ENCODE peak calls at places on chromosomes 1 and 21, in seven cellular contexts. Y, Q, M, A, O, C and D are unnamed samples.

GRCh38 chr1:23718482-23718881 is 24.8 kb upstream of the ELOA start:
- DNase-seq in Y (peak; percentile 47), Q (peak; percentile 57), M (peak; percentile 39), A (peak; percentile 41), O (peak; percentile 14), C (peak; percentile 55), D (no peak)

GRCh38 chr1:30111431-30111830 is 612.0 kb downstream of the MATN1 start:
- DNase-seq in Y (peak; percentile 45), Q (peak; percentile 57), M (peak; percentile 31), A (peak; percentile 27), O (peak; percentile 33), C (peak; percentile 52), D (no peak)

GRCh38 chr1:96973605-96974004 is 252.0 kb downstream of the PTBP2 start:
- DNase-seq in Y (no peak), Q (peak; percentile 20), M (peak; percentile 43), A (peak; percentile 40), O (no peak), C (peak; percentile 31), D (no peak)

GRCh38 chr1:214018605-214019268 is 31.0 kb downstream of the PROX1 start:
- DNase-seq in Y (no peak), Q (no peak), M (no peak), A (no peak), O (no peak), C (no peak), D (no peak)

GRCh38 chr1:58858344-58858673 is 74.5 kb upstream of the JUN start:
- DNase-seq in Y (no peak), Q (no peak), M (peak; percentile 87), A (no peak), O (no peak), C (peak; percentile 54), D (no peak)

GRCh38 chr1:23757812-23758211 is 14.5 kb downstream of the ELOA start:
- DNase-seq in Y (no peak), Q (no peak), M (no peak), A (no peak), O (no peak), C (no peak), D (no peak)

GRCh38 chr21:43578677-43579313 is 80.5 kb downstream of the HSF2BP start:
- DNase-seq in Y (peak; percentile 89), Q (peak; percentile 84), M (peak; percentile 82), A (no peak), O (no peak), C (peak; percentile 91), D (no peak)

GRCh38 chr1:164644268-164644667 is 85.3 kb downstream of the PBX1 start:
- DNase-seq in Y (no peak), Q (no peak), M (no peak), A (no peak), O (no peak), C (no peak), D (no peak)

GRCh38 chr1:8226747-8227146 is 91.2 kb upstream of the SLC45A1 start:
- DNase-seq in Y (no peak), Q (no peak), M (no peak), A (no peak), O (no peak), C (no peak), D (no peak)

GRCh38 chr1:163248064-163248463 is 45.3 kb upstream of the RGS5 start:
- DNase-seq in Y (no peak), Q (no peak), M (no peak), A (no peak), O (no peak), C (no peak), D (no peak)

GRCh38 chr1:113980120-113980519 is 846 bp downstream of the OLFML3 start:
- DNase-seq in Y (peak; percentile 69), Q (peak; percentile 76), M (peak; percentile 25), A (no peak), O (peak; percentile 48), C (peak; percentile 59), D (no peak)

GRCh38 chr1:48673725-48674124 is 103.0 kb downstream of the BEND5 start:
- DNase-seq in Y (no peak), Q (no peak), M (no peak), A (no peak), O (no peak), C (no peak), D (no peak)

GRCh38 chr1:86503477-86504129 is 34.9 kb downstream of the CLCA1 start:
- DNase-seq in Y (peak; percentile 58), Q (peak; percentile 59), M (no peak), A (no peak), O (no peak), C (peak; percentile 48), D (no peak)

GRCh38 chr1:216193839-216194443 is 229.3 kb downstream of the USH2A start:
- DNase-seq in Y (no peak), Q (no peak), M (no peak), A (no peak), O (no peak), C (no peak), D (no peak)

GRCh38 chr1:169595764-169596711 is 9.8 kb upstream of the F5 start:
- DNase-seq in Y (peak; percentile 22), Q (peak; percentile 41), M (peak; percentile 43), A (peak; percentile 66), O (peak; percentile 7), C (peak; percentile 67), D (no peak)

GRCh38 chr21:29114765-29115164 is 15.7 kb upstream of the MAP3K7CL start:
- DNase-seq in Y (peak; percentile 84), Q (peak; percentile 24), M (peak; percentile 92), A (peak; percentile 88), O (peak; percentile 73), C (peak; percentile 38), D (no peak)

GRCh38 chr1:7606096-7606495 is 165.0 kb upstream of the VAMP3 start:
- DNase-seq in Y (no peak), Q (no peak), M (no peak), A (no peak), O (no peak), C (no peak), D (no peak)

GRCh38 chr21:35962917-35963316 is 97.4 kb downstream of the SETD4 start:
- DNase-seq in Y (no peak), Q (no peak), M (no peak), A (no peak), O (no peak), C (no peak), D (no peak)

GRCh38 chr1:20486457-20487235 is 636 bp upstream of the CAMK2N1 start:
- DNase-seq in Y (peak; percentile 75), Q (peak; percentile 81), M (peak; percentile 68), A (no peak), O (peak; percentile 73), C (peak; percentile 61), D (no peak)

GRCh38 chr21:32702702-32703101 is 25.1 kb downstream of the SYNJ1 start:
- DNase-seq in Y (peak; percentile 88), Q (peak; percentile 70), M (peak; percentile 76), A (peak; percentile 87), O (peak; percentile 44), C (peak; percentile 83), D (no peak)

GRCh38 chr1:153470707-153471106 is 10.3 kb upstream of the S100A7 start:
- DNase-seq in Y (no peak), Q (peak; percentile 17), M (no peak), A (peak; percentile 55), O (no peak), C (peak; percentile 58), D (no peak)

GRCh38 chr1:208084220-208084619 is 160.0 kb downstream of the PLXNA2 start:
- DNase-seq in Y (no peak), Q (no peak), M (no peak), A (no peak), O (no peak), C (no peak), D (no peak)

GRCh38 chr1:208080396-208081276 is 163.5 kb downstream of the PLXNA2 start:
- DNase-seq in Y (no peak), Q (no peak), M (no peak), A (no peak), O (no peak), C (no peak), D (no peak)

GRCh38 chr1:208083715-208084085 is 160.5 kb downstream of the PLXNA2 start:
- DNase-seq in Y (no peak), Q (no peak), M (no peak), A (no peak), O (no peak), C (no peak), D (no peak)

GRCh38 chr1:208083016-208083714 is 161.0 kb downstream of the PLXNA2 start:
- DNase-seq in Y (no peak), Q (no peak), M (no peak), A (no peak), O (no peak), C (no peak), D (no peak)

GRCh38 chr1:208081972-208082371 is 162.2 kb downstream of the PLXNA2 start:
- DNase-seq in Y (no peak), Q (no peak), M (peak; percentile 16), A (no peak), O (peak; percentile 16), C (no peak), D (no peak)
- TF ChIP-seq CTCF in Y (no peak), Q (no peak), M (no peak), A (no peak), O (no peak), C (no peak), D (peak; percentile 16)

GRCh38 chr1:62062087-62062486 is 132.6 kb upstream of the L1TD1 start:
- DNase-seq in Y (no peak), Q (no peak), M (no peak), A (no peak), O (no peak), C (no peak), D (no peak)
- TF ChIP-seq CTCF in Y (no peak), Q (no peak), M (no peak), A (no peak), O (no peak), C (no peak), D (no peak)

GRCh38 chr1:192488058-192488457 is 87.5 kb upstream of the RGS1 start:
- DNase-seq in Y (no peak), Q (no peak), M (no peak), A (no peak), O (no peak), C (no peak), D (no peak)
- TF ChIP-seq CTCF in Y (no peak), Q (peak; percentile 26), M (no peak), A (peak; percentile 7), O (no peak), C (peak; percentile 28), D (no peak)

GRCh38 chr1:67429528-67430357 is 459 bp downstream of the SERBP1 start:
- DNase-seq in Y (no peak), Q (no peak), M (no peak), A (no peak), O (no peak), C (no peak), D (no peak)

GRCh38 chr1:67429011-67429527 is 1.1 kb downstream of the SERBP1 start:
- DNase-seq in Y (peak; percentile 22), Q (peak; percentile 21), M (peak; percentile 18), A (no peak), O (no peak), C (peak; percentile 24), D (no peak)

GRCh38 chr1:67431156-67431765 is 1.1 kb upstream of the SERBP1 start:
- DNase-seq in Y (no peak), Q (no peak), M (no peak), A (no peak), O (no peak), C (no peak), D (no peak)

GRCh38 chr1:67430358-67431155 is at the start of gene SERBP1:
- DNase-seq in Y (peak; percentile 96), Q (peak; percentile 97), M (peak; percentile 95), A (peak; percentile 94), O (peak; percentile 96), C (peak; percentile 97), D (peak; percentile 70)

DNA sequence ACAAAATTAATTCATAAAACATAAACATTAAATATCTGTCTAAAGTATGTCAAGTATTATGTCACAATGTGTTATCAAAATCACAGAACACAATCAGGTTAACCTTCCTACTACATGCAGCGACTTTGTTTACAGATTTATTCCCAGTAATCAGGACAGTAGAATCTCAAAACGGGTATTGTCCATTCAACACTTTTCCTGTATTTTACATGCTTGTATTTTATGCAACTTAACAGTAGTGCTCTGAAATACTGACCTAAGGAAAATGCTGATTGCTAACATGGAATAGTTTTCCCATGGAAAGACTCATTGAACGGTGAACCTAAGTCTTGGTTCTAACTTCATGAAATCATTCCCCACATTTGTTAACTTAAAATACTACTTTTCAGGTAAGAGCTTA is 2.3 kb downstream of the SERBP1 start:
- DNase-seq in Y (no peak), Q (no peak), M (no peak), A (no peak), O (no peak), C (no peak), D (no peak)
- TF ChIP-seq CTCF in Y (no peak), Q (no peak), M (no peak), A (no peak), O (no peak), C (no peak), D (no peak)